ENCODE peak calls at places on chromosomes 16 and 17, in four cellular contexts. One of them, this sample, is unnamed.

GRCh38 chr16:84941916-84942315 is 69.4 kb downstream of the ZDHHC7 start:
- DNase-seq in activated naive CD8-positive, alpha-beta T cell treated with anti-CD3 and anti-CD28 coated beads for 36 hours: no peak
- DNase-seq in T47D: no peak
- DNase-seq in aorta: peak; percentile 26
- DNase-seq in this sample: no peak

GRCh38 chr17:31371511-31372097 is 19.9 kb upstream of the RAB11FIP4 start:
- DNase-seq in aorta: no peak
- DNase-seq in activated naive CD8-positive, alpha-beta T cell treated with anti-CD3 and anti-CD28 coated beads for 36 hours: no peak
- DNase-seq in T47D: no peak
- DNase-seq in this sample: no peak

GRCh38 chr16:82152641-82153094 is 17.4 kb downstream of the MPHOSPH6 start:
- DNase-seq in T47D: peak; percentile 97
- DNase-seq in aorta: no peak
- DNase-seq in activated naive CD8-positive, alpha-beta T cell treated with anti-CD3 and anti-CD28 coated beads for 36 hours: no peak
- DNase-seq in this sample: no peak

GRCh38 chr17:78962345-78962983 is 17.3 kb downstream of the LGALS3BP start:
- DNase-seq in aorta: no peak
- DNase-seq in T47D: peak; percentile 60
- DNase-seq in activated naive CD8-positive, alpha-beta T cell treated with anti-CD3 and anti-CD28 coated beads for 36 hours: no peak
- DNase-seq in this sample: no peak

GRCh38 chr17:34155947-34156346 is 99.1 kb upstream of the CCL2 start:
- DNase-seq in activated naive CD8-positive, alpha-beta T cell treated with anti-CD3 and anti-CD28 coated beads for 36 hours: no peak
- DNase-seq in T47D: no peak
- DNase-seq in aorta: no peak
- DNase-seq in this sample: no peak

GRCh38 chr17:63817736-63818385 is 9.4 kb upstream of the PSMC5 start:
- DNase-seq in aorta: no peak
- DNase-seq in activated naive CD8-positive, alpha-beta T cell treated with anti-CD3 and anti-CD28 coated beads for 36 hours: no peak
- DNase-seq in T47D: no peak
- DNase-seq in this sample: no peak

GRCh38 chr17:5365831-5366230 is 53.6 kb downstream of the NUP88 start:
- DNase-seq in activated naive CD8-positive, alpha-beta T cell treated with anti-CD3 and anti-CD28 coated beads for 36 hours: no peak
- DNase-seq in aorta: no peak
- DNase-seq in T47D: no peak
- DNase-seq in this sample: no peak

GRCh38 chr17:80416260-80416939 is 1.4 kb downstream of the ENDOV start:
- DNase-seq in activated naive CD8-positive, alpha-beta T cell treated with anti-CD3 and anti-CD28 coated beads for 36 hours: no peak
- DNase-seq in aorta: no peak
- DNase-seq in T47D: no peak
- DNase-seq in this sample: no peak

GRCh38 chr16:84427553-84427952 is 59.2 kb downstream of the ATP2C2 start:
- DNase-seq in aorta: no peak
- DNase-seq in T47D: no peak
- DNase-seq in activated naive CD8-positive, alpha-beta T cell treated with anti-CD3 and anti-CD28 coated beads for 36 hours: no peak
- DNase-seq in this sample: no peak

GRCh38 chr17:80187493-80187892 is 17.7 kb downstream of the CARD14 start:
- DNase-seq in activated naive CD8-positive, alpha-beta T cell treated with anti-CD3 and anti-CD28 coated beads for 36 hours: no peak
- DNase-seq in aorta: peak; percentile 73
- DNase-seq in T47D: no peak
- DNase-seq in this sample: no peak

GRCh38 chr16:83473109-83473508 is 334.7 kb upstream of the HSBP1 start:
- DNase-seq in activated naive CD8-positive, alpha-beta T cell treated with anti-CD3 and anti-CD28 coated beads for 36 hours: no peak
- DNase-seq in T47D: no peak
- DNase-seq in aorta: no peak
- DNase-seq in this sample: no peak

GRCh38 chr16:52577130-52577706 is 30.3 kb upstream of the TOX3 start:
- DNase-seq in activated naive CD8-positive, alpha-beta T cell treated with anti-CD3 and anti-CD28 coated beads for 36 hours: no peak
- DNase-seq in T47D: no peak
- DNase-seq in aorta: no peak
- DNase-seq in this sample: no peak

GRCh38 chr16:23367564-23367963 is 65.5 kb downstream of the SCNN1B start:
- DNase-seq in T47D: no peak
- DNase-seq in activated naive CD8-positive, alpha-beta T cell treated with anti-CD3 and anti-CD28 coated beads for 36 hours: no peak
- DNase-seq in aorta: no peak
- DNase-seq in this sample: no peak

GRCh38 chr16:57753448-57754353 is 18.1 kb downstream of the KATNB1 start:
- DNase-seq in activated naive CD8-positive, alpha-beta T cell treated with anti-CD3 and anti-CD28 coated beads for 36 hours: no peak
- DNase-seq in T47D: no peak
- DNase-seq in aorta: peak; percentile 35
- DNase-seq in this sample: peak; percentile 91

GRCh38 chr16:72066747-72067146 is 3.7 kb downstream of the HPR start:
- DNase-seq in activated naive CD8-positive, alpha-beta T cell treated with anti-CD3 and anti-CD28 coated beads for 36 hours: no peak
- DNase-seq in T47D: peak; percentile 58
- DNase-seq in aorta: no peak
- DNase-seq in this sample: no peak

GRCh38 chr16:61818850-61819249 is 217.4 kb downstream of the CDH8 start:
- DNase-seq in aorta: no peak
- DNase-seq in activated naive CD8-positive, alpha-beta T cell treated with anti-CD3 and anti-CD28 coated beads for 36 hours: no peak
- DNase-seq in T47D: no peak
- DNase-seq in this sample: no peak

GRCh38 chr16:72939247-72939646 is 108.7 kb downstream of the ZFHX3 start:
- DNase-seq in T47D: peak; percentile 60
- DNase-seq in activated naive CD8-positive, alpha-beta T cell treated with anti-CD3 and anti-CD28 coated beads for 36 hours: no peak
- DNase-seq in aorta: no peak
- DNase-seq in this sample: no peak

GRCh38 chr16:81366316-81366932 is 51.7 kb downstream of the GAN start:
- DNase-seq in activated naive CD8-positive, alpha-beta T cell treated with anti-CD3 and anti-CD28 coated beads for 36 hours: no peak
- DNase-seq in T47D: peak; percentile 69
- DNase-seq in aorta: no peak
- DNase-seq in this sample: no peak

GRCh38 chr16:15808071-15808470 is 48.8 kb downstream of the MYH11 start:
- DNase-seq in activated naive CD8-positive, alpha-beta T cell treated with anti-CD3 and anti-CD28 coated beads for 36 hours: no peak
- DNase-seq in aorta: no peak
- DNase-seq in T47D: no peak
- DNase-seq in this sample: peak; percentile 69

GRCh38 chr16:31702796-31703195 is 170.8 kb upstream of the ZNF267 start:
- DNase-seq in aorta: no peak
- DNase-seq in T47D: no peak
- DNase-seq in activated naive CD8-positive, alpha-beta T cell treated with anti-CD3 and anti-CD28 coated beads for 36 hours: no peak
- DNase-seq in this sample: no peak